ENCODE peak calls at places on chromosomes 3 and 15, in eight cellular contexts. B is SK-N-SH, V is transverse colon, M is breast epithelium, I is stomach, C is spleen, F is prostate gland, W is HepG2. G is an unnamed sample.

GRCh38 chr3:141625506-141625905 is 112.6 kb upstream of the RNF7 start:
- DNase-seq in F (no peak), C (no peak), I (no peak), M (no peak), B (no peak), V (no peak), W (no peak), G (no peak)

GRCh38 chr15:100043069-100043641 is 298.6 kb downstream of the ADAMTS17 start:
- DNase-seq in I (no peak), C (no peak), M (peak), B (no peak), V (no peak), W (no peak), F (peak), G (peak)

GRCh38 chr3:153029350-153029749 is 132.7 kb upstream of the RAP2B start:
- DNase-seq in W (no peak), V (no peak), C (no peak), B (no peak), I (no peak), M (no peak), F (no peak), G (no peak)

GRCh38 chr3:18888370-18888769 is 259.9 kb upstream of the KCNH8 start:
- DNase-seq in B (no peak), M (no peak), I (no peak), V (no peak), C (no peak), W (no peak), F (no peak), G (no peak)

GRCh38 chr3:144662729-144663128 is 691.1 kb downstream of the DIPK2A start:
- DNase-seq in V (no peak), M (no peak), C (no peak), I (no peak), B (no peak), F (no peak), W (no peak), G (no peak)

GRCh38 chr3:194487289-194488006 is 646 bp upstream of the ATP13A3 start:
- DNase-seq in F (peak), M (no peak), C (peak), V (peak), I (peak), B (peak), W (no peak), G (no peak)

GRCh38 chr15:72304596-72304995 is 15.4 kb downstream of the CELF6 start:
- DNase-seq in C (no peak), M (no peak), F (no peak), I (no peak), V (no peak), W (no peak), B (no peak), G (no peak)

GRCh38 chr3:76203578-76203977 is 418.2 kb upstream of the ZNF717 start:
- DNase-seq in C (no peak), W (no peak), I (no peak), F (no peak), V (no peak), B (no peak), M (no peak), G (no peak)

GRCh38 chr3:152834354-152835310 is at the start of gene P2RY1:
- DNase-seq in W (no peak), B (peak), F (peak), I (peak), M (no peak), C (peak), V (peak), G (no peak)

GRCh38 chr3:123150449-123150954 is 51.2 kb upstream of the SEC22A start:
- DNase-seq in W (no peak), M (no peak), B (no peak), V (no peak), I (no peak), F (no peak), C (no peak), G (no peak)

GRCh38 chr3:132726341-132726823 is 4.2 kb upstream of the NPHP3 start:
- DNase-seq in C (no peak), B (peak), V (no peak), F (no peak), W (peak), M (no peak), I (no peak), G (no peak)

GRCh38 chr3:141454906-141455602 is 31.8 kb upstream of the RASA2 start:
- DNase-seq in I (no peak), M (no peak), W (peak), B (peak), V (no peak), F (peak), C (no peak), G (peak)

GRCh38 chr3:63863150-63864007 is at the start of the genes ATXN7 and THOC7:
- DNase-seq in B (peak), V (peak), C (peak), W (peak), I (peak), F (peak), M (peak), G (no peak)

GRCh38 chr3:10504161-10505049 is 981 bp downstream of the ATP2B2 start:
- DNase-seq in W (no peak), B (peak), I (no peak), C (no peak), V (no peak), F (no peak), M (no peak), G (no peak)
- H3K4me3 ChIP-seq in W (peak), B (no peak), I (no peak), C (no peak), V (no peak), F (no peak), M (no peak), G (no peak)

GRCh38 chr15:87752250-87752951 is 504.1 kb downstream of the NTRK3 start:
- DNase-seq in W (no peak), F (no peak), B (no peak), M (no peak), V (no peak), C (no peak), I (no peak), G (no peak)
- TF ChIP-seq POLR2AphosphoS5 in W (no peak), F (no peak), B (peak), M (no peak), V (no peak), C (no peak), I (no peak), G (no peak)

DNA sequence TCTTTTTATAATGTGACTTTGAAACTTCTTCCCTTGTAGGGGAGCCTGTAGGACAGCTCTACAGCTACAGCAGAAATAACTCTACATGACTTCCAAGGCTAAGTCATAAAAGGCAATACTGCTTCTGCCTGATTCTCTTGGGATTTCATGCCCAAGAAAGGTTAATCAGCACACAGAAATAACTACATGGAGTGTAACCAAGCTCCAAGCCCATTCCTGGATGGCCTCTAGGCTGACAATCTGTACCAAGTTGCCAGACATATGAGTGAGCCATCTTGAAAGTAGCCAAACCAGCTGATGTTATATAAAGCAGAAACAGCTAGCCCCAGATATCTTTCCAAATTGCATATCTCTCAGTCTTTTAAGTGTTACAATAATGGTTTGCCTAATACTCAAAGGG is 75.8 kb upstream of the OSTN start:
- DNase-seq in B (no peak), F (no peak), W (no peak), I (no peak), V (no peak), C (no peak), M (no peak), G (no peak)
- H3K27ac ChIP-seq in B (no peak), F (no peak), W (no peak), I (no peak), V (no peak), C (no peak), M (no peak), G (no peak)

GRCh38 chr3:75048650-75049049 is 434.2 kb upstream of the CNTN3 start:
- DNase-seq in W (no peak), I (no peak), B (no peak), M (no peak), C (no peak), F (no peak), V (no peak), G (no peak)
- H3K4me3 ChIP-seq in W (no peak), I (no peak), B (no peak), M (no peak), C (no peak), F (no peak), V (no peak), G (no peak)

GRCh38 chr3:47985376-47985775 is 30.8 kb downstream of the MAP4 start:
- DNase-seq in I (no peak), V (no peak), B (no peak), M (no peak), F (no peak), C (no peak), W (no peak), G (no peak)

GRCh38 chr3:47991341-47991740 is 24.9 kb downstream of the MAP4 start:
- DNase-seq in V (no peak), C (no peak), I (no peak), M (no peak), W (no peak), F (no peak), B (no peak), G (no peak)

GRCh38 chr3:47994180-47994579 is 22.0 kb downstream of the MAP4 start:
- DNase-seq in B (no peak), I (no peak), C (no peak), M (no peak), V (no peak), F (no peak), W (no peak), G (no peak)

GRCh38 chr3:47984089-47984759 is 32.0 kb downstream of the MAP4 start:
- DNase-seq in W (no peak), F (no peak), C (no peak), I (no peak), M (no peak), V (no peak), B (no peak), G (no peak)

DNA sequence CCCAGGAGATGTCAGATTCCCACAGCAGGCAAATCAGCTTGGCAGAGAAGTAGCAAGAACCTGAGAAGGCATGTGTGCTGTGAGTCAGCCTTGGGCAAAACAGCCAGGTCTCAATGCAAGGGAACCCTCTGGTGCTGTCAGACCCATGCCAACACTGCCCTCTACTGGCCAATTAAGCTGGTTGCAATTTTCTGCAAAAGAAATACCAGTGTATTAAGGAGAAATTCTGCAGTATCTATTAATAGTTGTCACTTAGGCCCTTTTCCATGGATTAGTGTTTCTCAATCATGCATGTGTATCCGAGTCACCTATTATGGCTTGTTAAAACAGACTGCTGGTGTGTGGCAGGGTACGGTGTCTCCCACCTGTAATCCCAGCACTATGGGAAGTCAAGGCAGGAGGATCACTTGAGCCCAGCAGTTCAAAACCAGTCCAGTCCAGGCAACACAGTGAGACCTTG is 26.2 kb downstream of the MAP4 start:
- DNase-seq in V (peak), W (peak), M (peak), I (peak), F (peak), B (peak), C (no peak), G (peak)
- TF ChIP-seq POLR2AphosphoS5 in V (no peak), W (no peak), M (no peak), I (peak), F (peak), B (no peak), C (peak), G (no peak)

GRCh38 chr15:64599716-64600115 is 139.3 kb downstream of the ZNF609 start:
- DNase-seq in V (no peak), W (no peak), I (no peak), M (no peak), B (no peak), C (no peak), F (no peak), G (no peak)
- H3K27ac ChIP-seq in V (no peak), W (no peak), I (no peak), M (no peak), B (peak), C (no peak), F (no peak), G (no peak)

GRCh38 chr3:170897978-170898377 is 10.5 kb downstream of the EIF5A2 start:
- DNase-seq in B (no peak), M (no peak), C (no peak), W (no peak), V (no peak), F (no peak), I (no peak), G (no peak)
- H3K4me3 ChIP-seq in B (no peak), M (no peak), C (no peak), W (no peak), V (no peak), F (no peak), I (no peak), G (no peak)

GRCh38 chr15:98858610-98859023 is 149.0 kb downstream of the PGPEP1L start:
- DNase-seq in B (no peak), M (no peak), W (no peak), V (no peak), F (no peak), I (no peak), C (no peak), G (no peak)

GRCh38 chr15:98859149-98859548 is 148.4 kb downstream of the PGPEP1L start:
- DNase-seq in C (no peak), I (no peak), M (no peak), V (no peak), W (no peak), B (no peak), F (no peak), G (no peak)

GRCh38 chr15:98861188-98861587 is 146.4 kb downstream of the PGPEP1L start:
- DNase-seq in C (no peak), M (no peak), W (no peak), B (no peak), V (no peak), I (no peak), F (no peak), G (no peak)

GRCh38 chr15:98863983-98864382 is 143.6 kb downstream of the PGPEP1L start:
- DNase-seq in B (no peak), W (no peak), I (no peak), C (no peak), V (no peak), F (no peak), M (no peak), G (no peak)

DNA sequence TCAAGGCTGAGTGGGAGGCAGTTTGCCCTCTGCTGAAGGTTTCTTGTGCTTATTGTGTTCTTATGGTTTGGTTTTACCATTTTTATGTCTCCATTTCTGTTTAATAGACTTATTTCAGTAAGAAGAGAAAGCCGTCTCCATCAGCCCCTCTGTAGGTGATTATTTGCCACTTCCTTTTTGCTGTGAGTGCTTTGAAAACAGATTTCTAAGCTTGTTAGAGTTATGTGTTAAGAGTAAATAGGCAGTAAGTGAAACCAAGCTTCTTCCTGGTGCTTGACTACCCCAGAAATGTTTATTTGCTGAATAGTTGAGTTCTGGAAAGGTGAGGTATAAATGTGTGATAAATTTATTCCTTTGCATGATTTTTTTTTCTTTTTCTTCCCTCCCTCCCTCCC is 146.9 kb downstream of the PGPEP1L start:
- DNase-seq in C (no peak), I (no peak), M (no peak), B (no peak), F (no peak), W (no peak), V (no peak), G (no peak)
- TF ChIP-seq POLR2AphosphoS5 in C (no peak), I (no peak), M (no peak), B (no peak), F (no peak), W (no peak), V (no peak), G (no peak)

G was measured in Panc1.